ENCODE peak calls at places on chromosomes 4 and X, in six cellular contexts. D, C, S, Y, J and B are unnamed samples.

GRCh38 chr4:141702472-141703182 is 66.2 kb downstream of the IL15 start:
- DNase-seq in D (no peak), C (no peak), S (peak), Y (no peak), J (peak), B (no peak)

GRCh38 chr4:15398732-15399131 is 29.1 kb upstream of the C1QTNF7 start:
- DNase-seq in D (no peak), C (no peak), S (no peak), Y (no peak), J (no peak), B (no peak)

GRCh38 chr4:22688236-22688635 is 4.5 kb upstream of the GBA3 start:
- DNase-seq in D (no peak), C (no peak), S (no peak), Y (no peak), J (no peak), B (no peak)

GRCh38 chrX:132023896-132024386 is 839 bp downstream of the STK26 start:
- DNase-seq in D (no peak), C (peak), S (no peak), Y (no peak), J (peak), B (no peak)

GRCh38 chr4:163540977-163541376 is 46.5 kb downstream of the TMA16 start:
- DNase-seq in D (no peak), C (no peak), S (peak), Y (no peak), J (peak), B (no peak)

GRCh38 chr4:13523105-13523477 is 21.2 kb downstream of the NKX3-2 start:
- DNase-seq in D (no peak), C (no peak), S (no peak), Y (no peak), J (no peak), B (no peak)

GRCh38 chrX:108763559-108763958 is 27.2 kb upstream of the IRS4 start:
- DNase-seq in D (no peak), C (no peak), S (no peak), Y (no peak), J (no peak), B (no peak)

GRCh38 chrX:109890910-109891502 is 111.9 kb upstream of the TMEM164 start:
- DNase-seq in D (peak), C (no peak), S (peak), Y (peak), J (peak), B (no peak)

GRCh38 chr4:143399113-143399949 is 62.7 kb downstream of the GAB1 start:
- DNase-seq in D (no peak), C (no peak), S (peak), Y (no peak), J (peak), B (no peak)

GRCh38 chrX:10618911-10619310 is 1.5 kb downstream of the MID1 start:
- DNase-seq in D (no peak), C (no peak), S (no peak), Y (no peak), J (peak), B (no peak)

GRCh38 chr4:120926358-120927025 is 4.0 kb upstream of the PRDM5 start:
- DNase-seq in D (no peak), C (no peak), S (no peak), Y (no peak), J (no peak), B (no peak)

GRCh38 chr4:77220841-77221613 is 64.0 kb downstream of the CCNG2 start:
- DNase-seq in D (peak), C (no peak), S (peak), Y (peak), J (no peak), B (peak)

GRCh38 chr4:103634236-103634635 is 85.5 kb downstream of the TACR3 start:
- DNase-seq in D (no peak), C (no peak), S (no peak), Y (no peak), J (peak), B (no peak)

GRCh38 chrX:14872851-14873675 is at the start of the genes FANCB and MOSPD2:
- DNase-seq in D (peak), C (peak), S (peak), Y (peak), J (peak), B (peak)

GRCh38 chrX:14871767-14872166 is 1.1 kb downstream of the FANCB start:
- DNase-seq in D (no peak), C (no peak), S (no peak), Y (no peak), J (no peak), B (no peak)

GRCh38 chrX:14873676-14874049 is 442 bp downstream of the MOSPD2 start:
- DNase-seq in D (no peak), C (no peak), S (no peak), Y (no peak), J (no peak), B (no peak)

GRCh38 chrX:14875624-14876023 is 2.4 kb downstream of the MOSPD2 start:
- DNase-seq in D (no peak), C (no peak), S (no peak), Y (no peak), J (no peak), B (no peak)

DNA sequence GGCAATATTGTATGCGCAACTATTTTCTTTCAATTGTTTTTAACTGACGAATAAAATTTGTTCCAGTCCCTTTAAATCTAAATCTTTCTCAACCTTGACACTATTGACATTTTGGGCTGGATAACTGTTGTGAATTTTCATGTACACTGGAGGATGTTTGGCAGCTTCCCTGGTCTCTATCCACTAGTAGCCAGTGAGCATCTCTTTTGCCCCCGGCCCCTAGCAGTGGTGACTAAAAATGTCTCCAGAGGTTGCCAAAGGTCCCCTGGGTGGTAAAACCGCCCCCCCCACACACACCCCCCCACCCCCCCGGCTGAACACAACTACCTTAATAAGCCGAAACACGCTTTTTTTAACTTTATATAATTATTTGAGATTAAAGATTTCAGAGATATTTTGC is 514 bp downstream of the FANCB start:
- DNase-seq in D (no peak), C (no peak), S (no peak), Y (no peak), J (no peak), B (no peak)
- H3K4me3 ChIP-seq in D (no peak), C (peak), S (peak), Y (no peak), J (peak), B (peak)

GRCh38 chr4:109729563-109730293 is at the start of gene PLA2G12A:
- DNase-seq in D (peak), C (peak), S (peak), Y (peak), J (peak), B (no peak)
- H3K27ac ChIP-seq in D (peak), C (peak), S (peak), Y (peak), J (peak), B (peak)

GRCh38 chrX:51440365-51440764 is 56.0 kb downstream of the NUDT11 start:
- DNase-seq in D (no peak), C (no peak), S (no peak), Y (no peak), J (no peak), B (no peak)
- H3K4me3 ChIP-seq in D (no peak), C (no peak), S (no peak), Y (no peak), J (no peak), B (no peak)

GRCh38 chr4:41631538-41631937 is 93.6 kb downstream of the LIMCH1 start:
- DNase-seq in D (no peak), C (no peak), S (no peak), Y (no peak), J (no peak), B (no peak)
- H3K27ac ChIP-seq in D (no peak), C (no peak), S (no peak), Y (no peak), J (no peak), B (peak)

GRCh38 chr4:39032218-39033085 is at the start of gene TMEM156:
- DNase-seq in D (no peak), C (no peak), S (peak), Y (no peak), J (peak), B (no peak)

GRCh38 chr4:39025552-39026085 is 6.6 kb downstream of the TMEM156 start:
- DNase-seq in D (no peak), C (no peak), S (peak), Y (no peak), J (no peak), B (no peak)

GRCh38 chr4:39026096-39026495 is 6.1 kb downstream of the TMEM156 start:
- DNase-seq in D (no peak), C (no peak), S (no peak), Y (no peak), J (no peak), B (no peak)

GRCh38 chr4:39029752-39030694 is 2.2 kb downstream of the TMEM156 start:
- DNase-seq in D (no peak), C (no peak), S (no peak), Y (no peak), J (peak), B (no peak)

GRCh38 chr4:39030726-39031125 is 1.5 kb downstream of the TMEM156 start:
- DNase-seq in D (no peak), C (no peak), S (peak), Y (no peak), J (no peak), B (no peak)
- H3K4me3 ChIP-seq in D (no peak), C (peak), S (no peak), Y (no peak), J (peak), B (no peak)